ENCODE peak calls at places on chromosomes 1 and 21, in eight cellular contexts. U is CD8-positive, alpha-beta T cell; H is right lobe of liver; C is BJ; M is HT-29; E is RCC 7860; V is endodermal cell; Q is GM10248. W is an unnamed sample.

GRCh38 chr21:36402339-36402738 is 17.1 kb downstream of the CHAF1B start:
- DNase-seq in U (no peak), H (no peak), C (no peak), M (no peak), E (no peak), V (no peak), Q (no peak), W (no peak)

GRCh38 chr1:172533511-172534116 is 664 bp downstream of the SUCO start:
- DNase-seq in U (peak), H (no peak), C (no peak), M (peak), E (no peak), V (peak), Q (peak), W (no peak)

GRCh38 chr21:44300262-44300959 is 558 bp downstream of the PFKL start:
- DNase-seq in U (peak), H (peak), C (no peak), M (peak), E (peak), V (peak), Q (peak), W (no peak)

GRCh38 chr1:202241376-202242079 is 47.9 kb downstream of the LGR6 start:
- DNase-seq in U (no peak), H (peak), C (no peak), M (no peak), E (no peak), V (peak), Q (no peak), W (no peak)

GRCh38 chr21:38269567-38269917 is 12.8 kb downstream of the KCNJ15 start:
- DNase-seq in U (no peak), H (no peak), C (no peak), M (no peak), E (no peak), V (no peak), Q (peak), W (no peak)

GRCh38 chr21:44682580-44683151 is 703 bp upstream of the KRTAP12-1 start:
- DNase-seq in U (no peak), H (no peak), C (no peak), M (no peak), E (no peak), V (no peak), Q (no peak), W (no peak)

GRCh38 chr1:205998457-205999241 is 4.5 kb downstream of the RAB7B start:
- DNase-seq in U (no peak), H (peak), C (no peak), M (no peak), E (no peak), V (peak), Q (no peak), W (no peak)

GRCh38 chr1:33876970-33877680 is 13.2 kb downstream of the HMGB4 start:
- DNase-seq in U (no peak), H (no peak), C (peak), M (no peak), E (no peak), V (no peak), Q (no peak), W (no peak)

GRCh38 chr1:230690101-230690500 is 23.8 kb downstream of the AGT start:
- DNase-seq in U (no peak), H (no peak), C (peak), M (no peak), E (no peak), V (no peak), Q (no peak), W (no peak)

GRCh38 chr1:53589043-53589887 is 130.1 kb downstream of the DMRTB1 start:
- DNase-seq in U (no peak), H (no peak), C (no peak), M (no peak), E (no peak), V (peak), Q (no peak), W (no peak)

GRCh38 chr1:173042806-173043205 is 7.9 kb downstream of the TNFSF18 start:
- DNase-seq in U (no peak), H (no peak), C (no peak), M (no peak), E (no peak), V (no peak), Q (no peak), W (no peak)

GRCh38 chr1:47932744-47933143 is 64.4 kb downstream of the TRABD2B start:
- DNase-seq in U (no peak), H (no peak), C (no peak), M (no peak), E (no peak), V (no peak), Q (no peak), W (no peak)

GRCh38 chr1:243748706-243749283 is 101.2 kb downstream of the AKT3 start:
- DNase-seq in U (no peak), H (no peak), C (no peak), M (peak), E (peak), V (no peak), Q (peak), W (peak)

GRCh38 chr1:109636201-109636952 is 16.7 kb downstream of the AMPD2 start:
- DNase-seq in U (no peak), H (no peak), C (no peak), M (peak), E (no peak), V (peak), Q (no peak), W (no peak)

GRCh38 chr1:244254467-244254866 is 197.2 kb downstream of the ADSS2 start:
- DNase-seq in U (no peak), H (peak), C (no peak), M (no peak), E (no peak), V (peak), Q (no peak), W (no peak)

GRCh38 chr1:154775559-154776338 is 94.3 kb downstream of the KCNN3 start:
- DNase-seq in U (no peak), H (no peak), C (no peak), M (no peak), E (no peak), V (no peak), Q (no peak), W (no peak)

GRCh38 chr1:14945132-14946010 is 208.2 kb upstream of the TMEM51 start:
- DNase-seq in U (no peak), H (no peak), C (peak), M (no peak), E (no peak), V (peak), Q (no peak), W (no peak)

GRCh38 chr1:8845104-8846097 is 28.0 kb upstream of the RERE start:
- DNase-seq in U (no peak), H (no peak), C (no peak), M (no peak), E (no peak), V (peak), Q (no peak), W (no peak)

GRCh38 chr1:117899801-117900200 is 29.6 kb downstream of the GDAP2 start:
- DNase-seq in U (no peak), H (no peak), C (no peak), M (no peak), E (no peak), V (no peak), Q (no peak), W (no peak)

GRCh38 chr21:38126677-38127271 is 130.0 kb upstream of the KCNJ15 start:
- DNase-seq in U (peak), H (no peak), C (no peak), M (peak), E (peak), V (peak), Q (peak), W (peak)

GRCh38 chr1:41239988-41240610 is 2.0 kb downstream of the SCMH1 start:
- DNase-seq in U (no peak), H (no peak), C (peak), M (peak), E (peak), V (no peak), Q (no peak), W (no peak)

GRCh38 chr1:180785306-180785705 is 127.4 kb upstream of the KIAA1614 start:
- DNase-seq in U (no peak), H (no peak), C (no peak), M (no peak), E (no peak), V (no peak), Q (no peak), W (no peak)

W was measured in kidney epithelial cell.